ENCODE peak calls at places on chromosomes 3 and 15, in four cellular contexts. M, V, R and T are unnamed samples.

GRCh38 chr15:73714695-73715301 is 30.6 kb downstream of the CD276 start:
- DNase-seq in V (no peak), M (no peak), R (no peak), T (no peak)

GRCh38 chr15:22845289-22845900 is 6.9 kb downstream of the NIPA2 start:
- DNase-seq in R (no peak), V (no peak), M (no peak), T (no peak)

GRCh38 chr3:10557783-10558373 is 52.5 kb upstream of the ATP2B2 start:
- DNase-seq in M (peak; percentile 81), V (no peak), R (peak; percentile 6), T (no peak)

GRCh38 chr3:138127636-138128365 is 4.4 kb downstream of the A4GNT start:
- DNase-seq in V (no peak), M (no peak), R (no peak), T (no peak)

GRCh38 chr3:153379516-153379915 is 217.5 kb downstream of the RAP2B start:
- DNase-seq in V (no peak), M (no peak), R (no peak), T (no peak)

GRCh38 chr3:154898916-154899315 is 181.2 kb upstream of the MME start:
- DNase-seq in V (no peak), M (no peak), R (no peak), T (no peak)

GRCh38 chr3:32495085-32495484 is 7.6 kb downstream of the CMTM6 start:
- DNase-seq in M (no peak), V (no peak), R (no peak), T (no peak)

GRCh38 chr3:38168988-38169363 is 3.6 kb downstream of the OXSR1 start:
- DNase-seq in M (no peak), V (no peak), R (no peak), T (no peak)

GRCh38 chr3:13600950-13601691 is 52.2 kb downstream of the FBLN2 start:
- DNase-seq in V (no peak), M (peak; percentile 73), R (no peak), T (no peak)

GRCh38 chr3:191882289-191882688 is 421.3 kb downstream of the PYDC2 start:
- DNase-seq in M (no peak), V (no peak), R (no peak), T (no peak)

GRCh38 chr3:45060165-45060897 is 34.2 kb downstream of the CLEC3B start:
- DNase-seq in R (no peak), M (no peak), V (no peak), T (no peak)

GRCh38 chr15:52261498-52262242 is 33.9 kb downstream of the MYO5C start:
- DNase-seq in R (peak; percentile 83), M (peak; percentile 52), V (peak; percentile 53), T (peak; percentile 68)

GRCh38 chr3:106473576-106474506 is 605.0 kb upstream of the CBLB start:
- DNase-seq in R (no peak), V (no peak), M (no peak), T (no peak)

GRCh38 chr3:113277886-113278598 is 66.7 kb downstream of the BOC start:
- DNase-seq in R (no peak), M (no peak), V (no peak), T (no peak)

GRCh38 chr3:52242039-52242438 is 3.1 kb upstream of the TWF2 start:
- DNase-seq in M (no peak), V (no peak), R (no peak), T (no peak)

GRCh38 chr3:115885621-115886020 is 262.3 kb downstream of the GAP43 start:
- DNase-seq in M (no peak), V (no peak), R (no peak), T (no peak)

GRCh38 chr3:100634493-100635272 is 25.3 kb downstream of the ADGRG7 start:
- DNase-seq in R (no peak), V (no peak), M (no peak), T (no peak)